ENCODE peak calls at places on chromosomes 5 and 9, in seven cellular contexts. P is keratinocyte, B is heart left ventricle, Z is Peyer's patch, V is SJSA1, L is cardiac muscle cell, H is A673. A is an unnamed sample.

GRCh38 chr9:89748831-89749499 is 144.2 kb downstream of the GADD45G start:
- DNase-seq in V (no peak), B (no peak), P (no peak), H (no peak), L (no peak), Z (no peak), A (no peak)

GRCh38 chr5:89313044-89313443 is 430.1 kb upstream of the MEF2C start:
- DNase-seq in L (peak), H (no peak), V (peak), B (no peak), P (peak), Z (no peak), A (no peak)

GRCh38 chr5:119271758-119272730 is 83.8 kb upstream of the TNFAIP8 start:
- DNase-seq in L (no peak), Z (no peak), V (no peak), H (no peak), B (no peak), P (no peak), A (no peak)

GRCh38 chr9:99451121-99451606 is 229.1 kb downstream of the SEC61B start:
- DNase-seq in Z (no peak), P (no peak), H (no peak), B (peak), V (no peak), L (no peak), A (no peak)

GRCh38 chr9:105385372-105385985 is 62.4 kb upstream of the FSD1L start:
- DNase-seq in B (no peak), P (no peak), Z (peak), V (no peak), H (no peak), L (peak), A (no peak)

GRCh38 chr9:11702529-11702928 is 990.7 kb upstream of the TYRP1 start:
- DNase-seq in H (peak), Z (no peak), P (no peak), L (no peak), V (no peak), B (no peak), A (no peak)

GRCh38 chr9:122580360-122580759 is 2.8 kb downstream of the OR1L8 start:
- DNase-seq in P (no peak), L (peak), B (no peak), V (no peak), Z (no peak), H (no peak), A (no peak)

GRCh38 chr9:22084336-22085035 is 75.4 kb upstream of the CDKN2B start:
- DNase-seq in B (no peak), V (peak), H (no peak), Z (no peak), P (no peak), L (peak), A (no peak)

GRCh38 chr5:141877478-141878185 is 578 bp downstream of the PCDH1 start:
- DNase-seq in L (no peak), P (no peak), Z (no peak), B (no peak), V (no peak), H (peak), A (peak)

GRCh38 chr5:141874262-141874964 is 3.8 kb downstream of the PCDH1 start:
- DNase-seq in B (no peak), P (no peak), V (peak), L (no peak), H (no peak), Z (peak), A (no peak)

GRCh38 chr5:141876628-141877477 is 1.4 kb downstream of the PCDH1 start:
- DNase-seq in L (no peak), P (no peak), B (no peak), V (no peak), H (no peak), Z (peak), A (peak)

GRCh38 chr5:141875022-141875740 is 3.0 kb downstream of the PCDH1 start:
- DNase-seq in H (no peak), P (no peak), Z (peak), B (no peak), V (peak), L (no peak), A (no peak)

GRCh38 chr5:141875795-141876627 is 2.2 kb downstream of the PCDH1 start:
- DNase-seq in Z (peak), P (no peak), V (peak), H (no peak), L (no peak), B (peak), A (no peak)
- H3K27ac ChIP-seq in Z (peak), P (no peak), V (no peak), H (no peak), L (no peak), B (peak), A (no peak)

GRCh38 chr9:137224850-137225694 is at the start of gene CYSRT1:
- DNase-seq in V (no peak), B (no peak), H (no peak), Z (peak), L (no peak), P (no peak), A (no peak)
- H3K27ac ChIP-seq in V (no peak), B (no peak), H (peak), Z (peak), L (peak), P (peak), A (no peak)

GRCh38 chr5:35908266-35908665 is 30.2 kb downstream of the CAPSL start:
- DNase-seq in L (no peak), P (no peak), H (peak), V (no peak), B (no peak), Z (no peak), A (no peak)
- H3K27ac ChIP-seq in L (no peak), P (no peak), H (no peak), V (no peak), B (no peak), Z (no peak), A (no peak)

DNA sequence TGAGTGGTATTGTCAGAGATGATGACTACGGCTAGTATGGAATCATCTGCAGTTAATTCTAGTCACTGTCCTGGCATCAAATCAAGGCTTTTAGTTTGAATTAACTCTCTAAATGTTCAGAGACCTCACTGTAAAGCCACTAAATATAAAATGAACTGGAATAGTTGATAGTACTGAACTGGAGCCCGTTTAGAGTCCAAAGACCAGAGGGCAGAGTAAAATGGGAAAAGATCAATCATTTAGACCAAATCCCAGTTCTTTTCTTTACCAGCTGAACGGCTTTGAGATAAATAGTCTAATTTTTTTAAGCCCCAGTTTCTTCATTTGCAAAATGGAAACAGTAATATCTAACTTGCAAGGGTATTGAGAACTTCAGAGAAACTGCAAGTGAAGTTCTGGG is 599.7 kb downstream of the EBF1 start:
- DNase-seq in Z (no peak), L (no peak), H (no peak), B (no peak), P (no peak), V (no peak), A (no peak)
- H3K27ac ChIP-seq in Z (no peak), L (no peak), H (no peak), B (peak), P (no peak), V (no peak), A (no peak)

DNA sequence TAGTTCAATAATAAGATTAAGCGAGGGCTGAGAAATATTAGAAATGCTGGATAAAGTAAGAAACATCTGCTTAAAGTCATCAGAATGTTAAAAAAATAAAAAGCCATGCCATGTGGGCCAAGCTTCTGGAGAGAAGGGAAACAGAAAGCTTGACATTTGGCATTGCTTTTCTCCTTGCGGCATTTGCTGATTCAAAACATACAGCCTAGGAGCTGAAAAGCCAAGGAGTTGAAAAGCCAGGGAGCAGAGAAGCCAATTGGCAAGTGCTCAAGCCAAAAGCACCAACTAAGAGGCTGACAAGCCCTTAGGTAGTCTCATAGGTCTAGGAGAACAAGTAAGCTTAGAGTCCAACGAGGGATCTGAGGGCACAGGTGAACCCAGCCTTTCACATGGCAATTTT is 754.3 kb downstream of the TLE4 start:
- DNase-seq in V (no peak), B (no peak), P (no peak), Z (no peak), H (no peak), L (no peak), A (no peak)
- H3K27ac ChIP-seq in V (no peak), B (no peak), P (no peak), Z (no peak), H (no peak), L (no peak), A (no peak)

DNA sequence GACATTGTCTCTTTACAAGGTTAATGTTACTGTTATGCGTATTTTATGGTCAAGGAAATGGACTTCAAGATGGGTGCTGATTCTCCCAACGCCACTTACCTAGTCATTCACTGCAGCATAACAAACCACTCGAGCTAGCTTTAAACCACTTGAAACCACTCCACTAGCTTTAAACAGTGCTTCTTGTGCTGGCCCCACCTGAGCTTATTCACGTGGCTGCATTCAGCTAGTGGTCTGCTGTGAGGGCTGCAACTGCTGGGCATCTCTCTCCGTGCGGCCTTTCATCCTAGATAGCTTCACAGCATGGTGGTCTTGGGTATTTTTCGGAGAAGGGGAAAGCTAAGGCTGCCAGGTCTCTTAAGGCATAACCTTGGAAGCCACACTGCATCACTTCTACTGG is 3.5 kb upstream of the HRH2 start:
- DNase-seq in H (no peak), P (no peak), B (no peak), L (no peak), V (no peak), Z (no peak), A (no peak)
- H3K27ac ChIP-seq in H (no peak), P (no peak), B (no peak), L (no peak), V (no peak), Z (no peak), A (no peak)

DNA sequence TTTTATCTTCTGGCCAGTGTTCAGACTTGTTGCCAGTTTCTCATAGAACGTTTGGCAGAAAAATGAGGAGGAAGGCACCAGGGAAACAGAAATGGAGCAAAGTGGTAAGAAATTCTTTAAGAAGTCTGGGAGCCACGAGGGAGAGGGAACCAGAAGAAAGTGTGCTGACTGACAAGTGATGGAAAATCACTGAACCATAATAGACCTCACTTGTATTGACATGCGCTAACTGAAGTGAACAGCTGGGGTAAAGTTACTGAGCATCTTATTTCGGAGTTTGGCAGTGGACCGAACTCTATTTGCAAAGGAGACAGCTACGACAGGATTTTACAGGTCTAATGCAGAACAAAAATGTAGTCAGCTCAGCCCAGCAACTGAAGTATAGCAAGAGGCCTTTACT is 53.5 kb downstream of the HMHB1 start:
- DNase-seq in Z (no peak), P (no peak), B (no peak), L (no peak), V (no peak), H (no peak), A (no peak)
- H3K27ac ChIP-seq in Z (no peak), P (no peak), B (no peak), L (no peak), V (no peak), H (no peak), A (no peak)

GRCh38 chr5:159972538-159973362 is 36.2 kb upstream of the TTC1 start:
- DNase-seq in B (no peak), Z (no peak), L (no peak), V (no peak), P (no peak), H (no peak), A (no peak)

GRCh38 chr5:159971931-159972461 is 36.9 kb upstream of the TTC1 start:
- DNase-seq in H (no peak), V (no peak), Z (no peak), P (no peak), B (peak), L (peak), A (peak)

GRCh38 chr5:159978358-159978757 is 30.6 kb upstream of the TTC1 start:
- DNase-seq in H (no peak), L (no peak), P (no peak), Z (no peak), V (no peak), B (no peak), A (no peak)

GRCh38 chr5:159976921-159977320 is 32.0 kb upstream of the TTC1 start:
- DNase-seq in P (no peak), V (no peak), Z (no peak), L (no peak), B (no peak), H (no peak), A (no peak)

DNA sequence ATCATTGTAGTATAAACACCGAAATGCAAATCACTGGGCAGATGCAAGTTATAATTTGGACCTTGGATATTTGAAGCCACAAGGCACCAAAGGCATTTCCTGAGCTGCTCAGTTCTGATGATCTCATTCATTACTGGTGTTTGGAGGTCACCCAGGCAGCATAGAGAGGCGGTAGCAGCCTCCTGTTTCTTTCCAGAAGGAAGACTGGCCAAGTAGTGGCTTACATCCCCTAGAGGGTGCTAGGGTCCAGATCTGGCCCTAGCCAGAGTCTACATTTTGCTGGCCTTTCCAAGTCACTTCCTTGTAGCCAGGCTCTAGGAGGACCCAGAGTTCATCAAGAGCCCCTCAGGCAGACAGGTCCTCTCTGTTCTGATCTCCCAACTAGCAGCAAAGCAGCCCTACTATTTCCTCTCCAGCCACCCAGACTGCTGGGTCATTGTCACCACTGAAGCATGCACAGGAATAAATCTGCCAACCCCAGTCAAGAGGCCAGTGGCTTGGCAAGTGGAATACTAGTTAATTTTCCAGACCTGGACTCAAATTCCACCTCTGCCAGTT is 33.4 kb upstream of the TTC1 start:
- DNase-seq in B (peak), H (peak), Z (no peak), V (peak), L (peak), P (no peak), A (no peak)
- H3K27ac ChIP-seq in B (no peak), H (no peak), Z (no peak), V (peak), L (no peak), P (no peak), A (peak)

GRCh38 chr9:82488702-82489578 is 500.4 kb downstream of the SPATA31D1 start:
- DNase-seq in H (peak), V (no peak), B (peak), P (peak), L (peak), Z (no peak), A (no peak)
- H3K27ac ChIP-seq in H (no peak), V (peak), B (peak), P (peak), L (no peak), Z (peak), A (peak)

DNA sequence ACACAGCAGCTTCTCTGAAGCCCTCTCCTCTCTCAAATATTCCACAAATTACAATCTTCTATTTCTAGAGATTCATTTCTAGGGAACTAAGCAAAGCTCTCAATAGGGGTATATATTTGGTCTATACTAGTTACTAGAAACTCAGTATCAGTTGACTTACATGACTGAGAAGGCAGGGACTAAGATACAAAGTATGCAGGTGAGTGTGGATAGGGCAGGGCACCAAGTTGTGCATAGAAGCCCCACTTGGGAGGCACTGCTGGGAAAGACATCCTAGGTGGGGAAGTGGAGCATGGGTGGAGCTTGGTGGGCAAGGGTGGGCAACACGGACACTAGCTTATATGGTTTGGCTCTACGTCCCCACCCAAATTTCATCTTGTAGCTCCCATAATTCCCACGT is 148.1 kb upstream of the RASA1 start:
- DNase-seq in Z (no peak), V (no peak), L (no peak), H (no peak), P (no peak), B (no peak), A (no peak)
- H3K27ac ChIP-seq in Z (no peak), V (peak), L (no peak), H (no peak), P (peak), B (no peak), A (no peak)

A was measured in aorta.